ENCODE peak calls at places on chromosome 4, in five cellular contexts. B, O, Q, L and G are unnamed samples.

GRCh38 chr4:683982-684571 is 4.9 kb downstream of the SLC49A3 start:
- DNase-seq in L (peak; percentile 89), B (peak; percentile 91), Q (peak; percentile 63), O (peak; percentile 79), G (peak; percentile 69)

GRCh38 chr4:153684182-153685073 is at the start of gene TLR2:
- DNase-seq in Q (no peak), L (peak; percentile 66), B (peak; percentile 84), O (no peak), G (no peak)

GRCh38 chr4:52566136-52567031 is 92.7 kb downstream of the USP46 start:
- DNase-seq in O (no peak), B (no peak), Q (no peak), L (no peak), G (no peak)

GRCh38 chr4:84578540-84579409 is 4.2 kb upstream of the CDS1 start:
- DNase-seq in Q (peak; percentile 39), L (peak; percentile 25), B (no peak), O (no peak), G (peak; percentile 29)

GRCh38 chr4:113292371-113293042 is 243.1 kb downstream of the ANK2 start:
- DNase-seq in B (peak; percentile 80), Q (no peak), O (no peak), L (peak; percentile 80), G (no peak)

GRCh38 chr4:138037716-138038115 is 204.4 kb downstream of the SLC7A11 start:
- DNase-seq in B (no peak), O (no peak), Q (no peak), L (no peak), G (no peak)

GRCh38 chr4:98627477-98627876 is 30.9 kb downstream of the TSPAN5 start:
- DNase-seq in B (no peak), L (no peak), Q (no peak), O (no peak), G (no peak)

GRCh38 chr4:65880594-65880993 is 210.3 kb upstream of the EPHA5 start:
- DNase-seq in O (no peak), L (no peak), B (no peak), Q (no peak), G (no peak)

GRCh38 chr4:103091601-103092223 is 7.9 kb downstream of the BDH2 start:
- DNase-seq in B (no peak), L (no peak), Q (peak; percentile 72), O (peak; percentile 26), G (peak; percentile 72)

GRCh38 chr4:184419976-184420375 is 54.4 kb downstream of the IRF2 start:
- DNase-seq in B (no peak), Q (no peak), O (no peak), L (no peak), G (no peak)

GRCh38 chr4:21470531-21470930 is 478.0 kb downstream of the KCNIP4 start:
- DNase-seq in O (no peak), L (no peak), Q (no peak), B (no peak), G (no peak)

GRCh38 chr4:184644553-184645307 is 4.5 kb downstream of the CASP3 start:
- DNase-seq in L (no peak), Q (no peak), O (no peak), B (no peak), G (no peak)

GRCh38 chr4:20356565-20356964 is 104.9 kb downstream of the SLIT2 start:
- DNase-seq in L (no peak), B (no peak), Q (no peak), O (no peak), G (no peak)

GRCh38 chr4:39446842-39447573 is 11.7 kb downstream of the RPL9 start:
- DNase-seq in L (peak; percentile 80), O (no peak), B (peak; percentile 80), Q (no peak), G (no peak)

GRCh38 chr4:574346-575161 is 1.5 kb downstream of the TMEM271 start:
- DNase-seq in L (peak; percentile 35), Q (no peak), B (peak; percentile 57), O (no peak), G (no peak)

GRCh38 chr4:1621996-1622637 is 62.0 kb downstream of the FAM53A start:
- DNase-seq in Q (no peak), L (no peak), B (no peak), O (no peak), G (no peak)

GRCh38 chr4:88147799-88148217 is 10.6 kb downstream of the ABCG2 start:
- DNase-seq in Q (peak; percentile 19), L (no peak), B (no peak), O (no peak), G (no peak)

GRCh38 chr4:165204462-165204830 is 2.9 kb upstream of the KLHL2 start:
- DNase-seq in L (no peak), B (no peak), O (no peak), Q (no peak), G (no peak)
- TF ChIP-seq SP1 in L (no peak), B (no peak), O (no peak), Q (no peak), G (no peak)

DNA sequence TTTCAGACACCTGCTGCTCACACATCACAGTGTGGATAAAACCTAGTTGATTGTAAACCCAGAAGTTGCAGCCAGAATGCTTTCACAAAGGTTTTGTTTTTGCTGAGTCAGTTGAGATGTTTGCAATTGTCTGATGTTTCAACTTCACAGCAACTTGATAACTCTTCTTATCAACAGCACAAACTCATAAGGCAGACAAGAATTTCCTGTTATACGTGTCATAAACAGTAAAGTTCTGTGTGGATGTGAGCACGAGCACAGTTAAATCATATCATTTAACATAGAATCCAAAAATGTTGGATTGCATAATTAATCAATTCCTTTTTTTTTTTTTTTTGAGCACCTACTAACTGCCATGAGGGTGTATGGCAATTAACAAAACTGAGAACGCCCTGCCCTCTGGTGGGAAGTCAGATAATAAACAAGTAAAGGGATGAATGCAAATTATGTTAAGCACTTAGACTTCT is 512.2 kb downstream of the PDHA2 start:
- DNase-seq in L (peak; percentile 32), B (peak; percentile 48), Q (peak; percentile 0), O (peak; percentile 18), G (peak; percentile 18)
- TF ChIP-seq SP1 in L (no peak), B (no peak), Q (no peak), O (no peak), G (no peak)

DNA sequence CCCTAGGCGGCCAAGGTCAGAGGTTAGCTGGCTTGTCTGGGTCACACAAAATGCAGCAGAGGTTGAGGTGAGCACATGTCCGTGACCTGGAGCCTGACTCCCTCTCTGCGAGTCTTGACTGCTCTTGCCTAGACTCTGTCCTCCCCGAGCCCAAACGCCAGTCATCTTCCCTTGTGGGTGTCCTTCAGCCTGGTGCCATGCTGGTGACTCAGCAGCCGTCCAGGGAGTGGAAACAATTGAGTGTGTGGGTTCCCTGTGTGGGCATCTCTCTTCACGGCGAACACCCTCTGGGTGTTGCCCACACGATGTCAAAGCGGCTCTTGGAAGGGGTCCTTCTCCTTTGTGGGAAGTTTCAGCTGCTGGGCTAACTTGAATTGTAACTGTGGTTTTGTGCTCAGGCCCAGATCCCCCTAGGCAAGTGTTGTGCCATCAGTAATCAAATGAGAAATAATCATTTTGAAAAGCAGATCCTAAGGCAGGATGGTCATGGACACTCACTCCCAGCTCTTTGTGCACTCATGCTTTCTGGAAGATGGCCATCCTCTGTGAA is 17.5 kb upstream of the MSANTD1 start:
- DNase-seq in Q (no peak), L (no peak), B (no peak), O (no peak), G (no peak)
- TF ChIP-seq SP1 in Q (no peak), L (no peak), B (no peak), O (no peak), G (no peak)

DNA sequence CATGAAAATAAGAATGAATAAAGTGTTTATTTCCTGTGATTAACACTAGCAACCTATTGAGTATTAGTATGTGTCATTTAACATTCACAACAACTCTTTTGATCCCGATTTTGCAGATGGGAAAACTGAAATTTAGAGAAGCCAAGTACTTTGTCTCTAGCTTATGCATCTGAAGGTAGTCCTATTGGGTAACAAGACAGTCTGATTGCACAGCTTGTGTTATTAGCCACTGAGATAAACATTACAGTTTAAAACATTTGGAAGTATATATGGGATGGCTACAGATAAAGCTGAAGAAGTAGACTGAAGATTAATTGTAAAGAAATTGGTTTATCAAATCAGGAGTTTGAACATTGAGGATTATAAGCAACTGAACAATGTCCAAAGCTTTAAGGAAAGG is 99.6 kb upstream of the PDE5A start:
- DNase-seq in L (no peak), B (no peak), O (no peak), Q (no peak), G (no peak)
- TF ChIP-seq SP1 in L (no peak), B (no peak), O (no peak), Q (no peak), G (no peak)

DNA sequence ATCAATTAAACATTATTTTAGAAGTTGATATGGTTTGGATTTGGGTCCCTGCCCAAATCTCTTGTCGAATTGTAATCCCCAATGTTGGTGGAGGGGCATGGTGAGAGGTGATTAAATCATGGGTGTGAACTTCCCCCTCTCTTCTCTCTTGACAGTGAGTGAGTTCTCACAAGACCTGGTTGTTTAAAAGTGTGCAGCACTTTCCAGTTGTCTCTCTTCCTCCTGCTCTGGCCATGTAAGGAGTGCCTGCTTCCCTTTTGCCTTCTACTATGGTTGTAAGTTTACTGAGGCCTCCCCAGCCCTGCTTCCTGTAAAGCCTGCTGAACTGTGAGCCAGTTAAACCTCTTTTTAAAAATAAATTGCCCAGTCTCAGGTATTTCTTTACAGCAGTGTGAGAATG is 141.4 kb downstream of the GALNTL6 start:
- DNase-seq in L (no peak), Q (no peak), B (no peak), O (no peak), G (no peak)
- TF ChIP-seq SP1 in L (no peak), Q (no peak), B (no peak), O (no peak), G (no peak)

DNA sequence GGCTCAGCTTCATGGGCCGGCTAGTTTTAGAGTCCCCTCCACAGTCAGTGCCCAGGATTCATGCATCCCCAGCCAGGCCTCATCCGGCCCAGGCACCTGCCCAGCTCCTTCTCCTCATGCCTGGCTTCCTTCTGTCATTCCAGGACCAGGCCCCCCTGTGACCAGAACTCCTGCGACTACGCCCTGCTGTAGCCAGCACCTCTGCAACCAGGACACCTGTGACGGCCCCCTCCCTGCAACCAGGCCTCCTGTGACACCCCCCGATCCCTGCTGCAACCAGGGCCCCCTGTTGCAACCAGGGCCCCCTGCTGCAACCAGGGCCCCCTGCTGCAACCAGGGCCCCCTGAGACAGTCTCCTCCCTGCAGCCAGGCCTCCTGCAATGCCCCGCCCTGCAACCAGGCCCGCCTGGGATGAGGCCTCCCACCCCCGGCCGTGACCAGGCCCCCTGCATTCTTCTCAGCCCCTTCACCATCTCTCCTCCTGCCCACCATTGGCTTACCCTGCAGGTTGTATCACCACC is 46.8 kb downstream of the HTRA3 start:
- DNase-seq in Q (no peak), O (no peak), B (no peak), L (no peak), G (no peak)
- TF ChIP-seq SP1 in Q (no peak), O (no peak), B (no peak), L (no peak), G (no peak)